ENCODE peak calls at places on chromosomes 2 and 18, in eight cellular contexts. S, N, M, D, L, O, U and C are unnamed samples.

GRCh38 chr2:230691005-230691647 is 21.5 kb upstream of the CAB39 start:
- DNase-seq in D (no peak), S (no peak), O (no peak), N (no peak), U (peak), L (no peak), M (no peak), C (no peak)

GRCh38 chr2:96138146-96139145 is at the start of gene ASTL:
- DNase-seq in L (no peak), O (peak), D (peak), M (peak), U (peak), N (peak), S (no peak), C (peak)

GRCh38 chr2:2660789-2661355 is 329.8 kb upstream of the MYT1L start:
- DNase-seq in O (no peak), N (no peak), D (no peak), M (no peak), U (no peak), L (no peak), S (no peak), C (no peak)

GRCh38 chr2:216391401-216391800 is 19.1 kb upstream of the MARCHF4 start:
- DNase-seq in D (no peak), O (no peak), M (no peak), U (no peak), L (no peak), S (no peak), N (no peak), C (no peak)

GRCh38 chr2:138712212-138712979 is 67.8 kb downstream of the NXPH2 start:
- DNase-seq in N (no peak), U (peak), L (no peak), S (no peak), D (no peak), M (no peak), O (no peak), C (no peak)

GRCh38 chr2:65370387-65371093 is 61.9 kb downstream of the SPRED2 start:
- DNase-seq in S (no peak), N (peak), O (no peak), D (peak), U (no peak), M (no peak), L (no peak), C (peak)

GRCh38 chr18:59874166-59874565 is 25.6 kb upstream of the PMAIP1 start:
- DNase-seq in U (peak), D (no peak), N (no peak), M (no peak), L (no peak), O (no peak), S (peak), C (no peak)

GRCh38 chr2:76684762-76685161 is 837.4 kb downstream of the LRRTM4 start:
- DNase-seq in N (no peak), S (no peak), M (no peak), D (peak), O (no peak), U (no peak), L (no peak), C (no peak)

GRCh38 chr2:165746501-165746900 is 47.5 kb downstream of the GALNT3 start:
- DNase-seq in U (no peak), O (no peak), L (no peak), M (no peak), S (no peak), D (no peak), N (peak), C (no peak)

GRCh38 chr2:221075203-221075602 is 496.9 kb downstream of the EPHA4 start:
- DNase-seq in L (no peak), M (no peak), D (no peak), U (peak), S (no peak), O (no peak), N (no peak), C (no peak)

GRCh38 chr18:79956276-79956675 is 4.8 kb upstream of the SLC66A2 start:
- DNase-seq in N (no peak), S (no peak), D (no peak), O (no peak), L (no peak), M (no peak), U (no peak), C (no peak)

GRCh38 chr2:715847-716573 is 38.8 kb upstream of the TMEM18 start:
- DNase-seq in N (no peak), D (no peak), M (no peak), O (no peak), U (peak), L (no peak), S (no peak), C (no peak)

GRCh38 chr2:18674309-18674708 is 84.9 kb upstream of the NT5C1B start:
- DNase-seq in O (no peak), L (no peak), M (no peak), S (no peak), D (no peak), U (no peak), N (no peak), C (no peak)

GRCh38 chr2:117702098-117702497 is 112.4 kb upstream of the DDX18 start:
- DNase-seq in S (no peak), O (no peak), U (no peak), M (no peak), N (no peak), L (no peak), D (no peak), C (no peak)

GRCh38 chr2:242024751-242025355 is 155.3 kb downstream of the RTP5 start:
- DNase-seq in O (no peak), D (no peak), L (no peak), S (no peak), N (no peak), U (no peak), M (no peak), C (no peak)

GRCh38 chr2:229794636-229795035 is 80.3 kb upstream of the DNER start:
- DNase-seq in U (no peak), O (no peak), N (no peak), L (no peak), D (no peak), S (no peak), M (no peak), C (no peak)

GRCh38 chr2:108388045-108388444 is 10.3 kb downstream of the SULT1C4 start:
- DNase-seq in D (no peak), N (no peak), M (no peak), U (peak), O (no peak), L (no peak), S (no peak), C (no peak)

GRCh38 chr2:135819211-135819610 is 17.8 kb downstream of the LCT start:
- DNase-seq in O (no peak), D (no peak), S (no peak), N (peak), L (no peak), U (peak), M (no peak), C (peak)

GRCh38 chr2:96530474-96531357 is 5.8 kb upstream of the ARID5A start:
- DNase-seq in N (no peak), S (no peak), L (no peak), M (no peak), U (no peak), D (no peak), O (no peak), C (no peak)

GRCh38 chr2:168311265-168311925 is 64.0 kb upstream of the STK39 start:
- DNase-seq in M (no peak), N (no peak), D (peak), U (no peak), L (peak), S (no peak), O (no peak), C (peak)

GRCh38 chr2:20599861-20600461 is 50.9 kb downstream of the HS1BP3 start:
- DNase-seq in L (no peak), D (no peak), N (peak), O (peak), U (no peak), M (no peak), S (no peak), C (no peak)